ENCODE peak calls at places on chromosomes 3 and 15, in six cellular contexts. One of them, this sample, is unnamed.

GRCh38 chr15:43912991-43913927 is 86.5 kb downstream of the WDR76 start:
- DNase-seq in caudate nucleus: peak
- DNase-seq in activated CD4-positive, alpha-beta T cell treated with anti-CD3 and anti-CD28 coated beads for 24 hours: no peak
- DNase-seq in adrenal gland: peak
- DNase-seq in BE2C: peak
- DNase-seq in IMR-90: peak
- DNase-seq in this sample: no peak

GRCh38 chr3:177318559-177318958 is 121.3 kb upstream of the TBL1XR1 start:
- DNase-seq in caudate nucleus: no peak
- DNase-seq in activated CD4-positive, alpha-beta T cell treated with anti-CD3 and anti-CD28 coated beads for 24 hours: no peak
- DNase-seq in adrenal gland: no peak
- DNase-seq in BE2C: no peak
- DNase-seq in IMR-90: no peak
- DNase-seq in this sample: no peak

GRCh38 chr3:12920967-12921366 is 79.6 kb upstream of the RPL32 start:
- DNase-seq in caudate nucleus: no peak
- DNase-seq in activated CD4-positive, alpha-beta T cell treated with anti-CD3 and anti-CD28 coated beads for 24 hours: no peak
- DNase-seq in adrenal gland: no peak
- DNase-seq in BE2C: no peak
- DNase-seq in IMR-90: no peak
- DNase-seq in this sample: no peak

GRCh38 chr3:121431717-121432517 is 113.9 kb downstream of the POLQ start:
- DNase-seq in caudate nucleus: no peak
- DNase-seq in activated CD4-positive, alpha-beta T cell treated with anti-CD3 and anti-CD28 coated beads for 24 hours: no peak
- DNase-seq in adrenal gland: peak
- DNase-seq in BE2C: no peak
- DNase-seq in IMR-90: peak
- DNase-seq in this sample: no peak

GRCh38 chr3:125008766-125009165 is 47.0 kb downstream of the HEG1 start:
- DNase-seq in caudate nucleus: no peak
- DNase-seq in activated CD4-positive, alpha-beta T cell treated with anti-CD3 and anti-CD28 coated beads for 24 hours: no peak
- DNase-seq in adrenal gland: no peak
- DNase-seq in BE2C: no peak
- DNase-seq in IMR-90: no peak
- DNase-seq in this sample: no peak

GRCh38 chr3:108833616-108834015 is 11.0 kb downstream of the TRAT1 start:
- DNase-seq in caudate nucleus: no peak
- DNase-seq in activated CD4-positive, alpha-beta T cell treated with anti-CD3 and anti-CD28 coated beads for 24 hours: no peak
- DNase-seq in adrenal gland: no peak
- DNase-seq in BE2C: no peak
- DNase-seq in IMR-90: no peak
- DNase-seq in this sample: no peak

GRCh38 chr3:192834428-192834827 is 83.2 kb downstream of the MB21D2 start:
- DNase-seq in caudate nucleus: no peak
- DNase-seq in activated CD4-positive, alpha-beta T cell treated with anti-CD3 and anti-CD28 coated beads for 24 hours: no peak
- DNase-seq in adrenal gland: no peak
- DNase-seq in BE2C: no peak
- DNase-seq in IMR-90: no peak
- DNase-seq in this sample: no peak

GRCh38 chr3:195812366-195812765 is 637 bp upstream of the MUC4 start:
- DNase-seq in caudate nucleus: no peak
- DNase-seq in activated CD4-positive, alpha-beta T cell treated with anti-CD3 and anti-CD28 coated beads for 24 hours: no peak
- DNase-seq in adrenal gland: no peak
- DNase-seq in BE2C: no peak
- DNase-seq in IMR-90: no peak
- DNase-seq in this sample: no peak

GRCh38 chr15:100923902-100924301 is 4.7 kb downstream of the LRRK1 start:
- DNase-seq in caudate nucleus: no peak
- DNase-seq in activated CD4-positive, alpha-beta T cell treated with anti-CD3 and anti-CD28 coated beads for 24 hours: no peak
- DNase-seq in adrenal gland: no peak
- DNase-seq in BE2C: no peak
- DNase-seq in IMR-90: no peak
- DNase-seq in this sample: no peak

GRCh38 chr3:144687862-144688261 is 716.2 kb downstream of the DIPK2A start:
- DNase-seq in caudate nucleus: no peak
- DNase-seq in activated CD4-positive, alpha-beta T cell treated with anti-CD3 and anti-CD28 coated beads for 24 hours: no peak
- DNase-seq in adrenal gland: no peak
- DNase-seq in BE2C: peak
- DNase-seq in IMR-90: no peak
- DNase-seq in this sample: no peak

GRCh38 chr15:78552597-78552996 is 12.4 kb downstream of the PSMA4 start:
- DNase-seq in caudate nucleus: no peak
- DNase-seq in activated CD4-positive, alpha-beta T cell treated with anti-CD3 and anti-CD28 coated beads for 24 hours: no peak
- DNase-seq in adrenal gland: no peak
- DNase-seq in BE2C: no peak
- DNase-seq in IMR-90: no peak
- DNase-seq in this sample: no peak

GRCh38 chr15:55789066-55789660 is 46.2 kb upstream of the PRTG start:
- DNase-seq in caudate nucleus: no peak
- DNase-seq in activated CD4-positive, alpha-beta T cell treated with anti-CD3 and anti-CD28 coated beads for 24 hours: peak
- DNase-seq in adrenal gland: peak
- DNase-seq in BE2C: peak
- DNase-seq in IMR-90: no peak
- DNase-seq in this sample: peak

GRCh38 chr3:18189651-18190050 is 235.5 kb downstream of the SATB1 start:
- DNase-seq in caudate nucleus: no peak
- DNase-seq in activated CD4-positive, alpha-beta T cell treated with anti-CD3 and anti-CD28 coated beads for 24 hours: no peak
- DNase-seq in adrenal gland: no peak
- DNase-seq in BE2C: no peak
- DNase-seq in IMR-90: peak
- DNase-seq in this sample: no peak

This sample was measured in mucosa of descending colon.